ENCODE peak calls at places on chromosomes 6 and 20, in seven cellular contexts. One of them, this sample, is unnamed.

GRCh38 chr6:122730775-122731386 is 48.6 kb upstream of the FABP7 start:
- DNase-seq in astrocyte of the cerebellum: peak; percentile 26
- DNase-seq in CD8-positive, alpha-beta memory T cell: no peak
- DNase-seq in uterus: no peak
- DNase-seq in PC-9: no peak
- DNase-seq in transverse colon: no peak
- DNase-seq in Peyer's patch: no peak
- DNase-seq in this sample: no peak

GRCh38 chr20:6583134-6583738 is 184.2 kb upstream of the BMP2 start:
- DNase-seq in PC-9: no peak
- DNase-seq in uterus: no peak
- DNase-seq in CD8-positive, alpha-beta memory T cell: no peak
- DNase-seq in transverse colon: peak; percentile 22
- DNase-seq in astrocyte of the cerebellum: peak; percentile 59
- DNase-seq in Peyer's patch: peak; percentile 67
- DNase-seq in this sample: no peak

GRCh38 chr20:10201321-10201870 is 17.2 kb upstream of the SNAP25 start:
- DNase-seq in Peyer's patch: no peak
- DNase-seq in astrocyte of the cerebellum: peak; percentile 68
- DNase-seq in uterus: no peak
- DNase-seq in CD8-positive, alpha-beta memory T cell: no peak
- DNase-seq in transverse colon: no peak
- DNase-seq in PC-9: no peak
- DNase-seq in this sample: no peak

GRCh38 chr20:45300961-45301360 is 5.7 kb upstream of the RBPJL start:
- DNase-seq in PC-9: no peak
- DNase-seq in CD8-positive, alpha-beta memory T cell: no peak
- DNase-seq in uterus: no peak
- DNase-seq in Peyer's patch: no peak
- DNase-seq in transverse colon: no peak
- DNase-seq in astrocyte of the cerebellum: no peak
- DNase-seq in this sample: no peak

GRCh38 chr20:33299111-33299603 is 16.1 kb downstream of the BPIFB1 start:
- DNase-seq in uterus: peak; percentile 39
- DNase-seq in transverse colon: peak; percentile 57
- DNase-seq in CD8-positive, alpha-beta memory T cell: peak; percentile 60
- DNase-seq in PC-9: peak; percentile 33
- DNase-seq in astrocyte of the cerebellum: no peak
- DNase-seq in Peyer's patch: peak; percentile 80
- DNase-seq in this sample: no peak

GRCh38 chr6:35368038-35368887 is 25.9 kb downstream of the PPARD start:
- DNase-seq in CD8-positive, alpha-beta memory T cell: no peak
- DNase-seq in transverse colon: no peak
- DNase-seq in PC-9: peak; percentile 97
- DNase-seq in astrocyte of the cerebellum: peak; percentile 82
- DNase-seq in Peyer's patch: no peak
- DNase-seq in uterus: no peak
- DNase-seq in this sample: peak; percentile 24

GRCh38 chr6:160088069-160088773 is 33.4 kb upstream of the SLC22A1 start:
- DNase-seq in Peyer's patch: peak; percentile 79
- DNase-seq in astrocyte of the cerebellum: peak; percentile 68
- DNase-seq in uterus: peak; percentile 81
- DNase-seq in PC-9: no peak
- DNase-seq in CD8-positive, alpha-beta memory T cell: no peak
- DNase-seq in transverse colon: peak; percentile 74
- DNase-seq in this sample: peak; percentile 54

GRCh38 chr6:108581237-108581931 is 20.7 kb downstream of the FOXO3 start:
- DNase-seq in PC-9: peak; percentile 86
- DNase-seq in CD8-positive, alpha-beta memory T cell: no peak
- DNase-seq in Peyer's patch: no peak
- DNase-seq in astrocyte of the cerebellum: peak; percentile 82
- DNase-seq in uterus: peak; percentile 80
- DNase-seq in transverse colon: no peak
- DNase-seq in this sample: peak; percentile 93

GRCh38 chr6:43412541-43412940 is 14.8 kb upstream of the ABCC10 start:
- DNase-seq in Peyer's patch: no peak
- DNase-seq in CD8-positive, alpha-beta memory T cell: no peak
- DNase-seq in uterus: no peak
- DNase-seq in transverse colon: no peak
- DNase-seq in PC-9: no peak
- DNase-seq in astrocyte of the cerebellum: no peak
- DNase-seq in this sample: no peak

GRCh38 chr6:169326067-169326799 is 72.6 kb upstream of the THBS2 start:
- DNase-seq in uterus: no peak
- DNase-seq in astrocyte of the cerebellum: no peak
- DNase-seq in PC-9: no peak
- DNase-seq in CD8-positive, alpha-beta memory T cell: no peak
- DNase-seq in Peyer's patch: no peak
- DNase-seq in transverse colon: no peak
- DNase-seq in this sample: no peak

GRCh38 chr6:114747995-114748625 is 405.3 kb upstream of the HS3ST5 start:
- DNase-seq in astrocyte of the cerebellum: peak; percentile 62
- DNase-seq in uterus: no peak
- DNase-seq in transverse colon: no peak
- DNase-seq in CD8-positive, alpha-beta memory T cell: no peak
- DNase-seq in Peyer's patch: no peak
- DNase-seq in PC-9: peak; percentile 43
- DNase-seq in this sample: peak; percentile 40

GRCh38 chr20:21228511-21228910 is 74.6 kb upstream of the XRN2 start:
- DNase-seq in Peyer's patch: no peak
- DNase-seq in astrocyte of the cerebellum: no peak
- DNase-seq in PC-9: no peak
- DNase-seq in CD8-positive, alpha-beta memory T cell: no peak
- DNase-seq in transverse colon: no peak
- DNase-seq in uterus: no peak
- DNase-seq in this sample: no peak
- H3K4me3 ChIP-seq in Peyer's patch: no peak overlapping the region
- H3K4me3 ChIP-seq in astrocyte of the cerebellum: no peak overlapping the region
- H3K4me3 ChIP-seq in PC-9: no peak overlapping the region
- H3K4me3 ChIP-seq in CD8-positive, alpha-beta memory T cell: no peak overlapping the region
- H3K4me3 ChIP-seq in transverse colon: no peak overlapping the region
- H3K4me3 ChIP-seq in uterus: no peak overlapping the region
- H3K4me3 ChIP-seq in this sample: no peak overlapping the region

DNA sequence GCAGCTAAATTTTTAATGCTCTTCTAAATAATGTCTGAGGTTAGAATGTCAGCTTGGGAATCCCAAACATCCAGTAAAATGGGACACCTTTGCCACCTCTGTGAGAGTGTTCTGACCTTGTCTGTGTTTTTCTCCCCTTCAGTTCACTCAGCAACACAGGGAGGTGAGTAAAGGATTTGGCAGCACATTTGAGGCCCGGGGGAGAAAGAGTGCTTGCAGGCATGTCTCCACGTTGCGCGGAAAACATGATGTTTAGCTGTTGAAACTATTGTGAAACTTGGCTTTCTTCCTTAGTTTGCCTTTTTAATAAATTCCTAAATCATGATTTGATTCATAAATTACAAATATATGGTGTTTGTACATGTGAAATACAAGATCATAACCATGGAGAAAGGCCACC is 707.8 kb upstream of the FLRT3 start:
- DNase-seq in PC-9: no peak
- DNase-seq in transverse colon: no peak
- DNase-seq in Peyer's patch: no peak
- DNase-seq in astrocyte of the cerebellum: no peak
- DNase-seq in uterus: peak; percentile 77
- DNase-seq in CD8-positive, alpha-beta memory T cell: no peak
- DNase-seq in this sample: peak; percentile 69
- H3K4me3 ChIP-seq in PC-9: no peak overlapping the region
- H3K4me3 ChIP-seq in transverse colon: no peak overlapping the region
- H3K4me3 ChIP-seq in Peyer's patch: no peak overlapping the region
- H3K4me3 ChIP-seq in astrocyte of the cerebellum: no peak overlapping the region
- H3K4me3 ChIP-seq in uterus: no peak overlapping the region
- H3K4me3 ChIP-seq in CD8-positive, alpha-beta memory T cell: no peak overlapping the region
- H3K4me3 ChIP-seq in this sample: no peak overlapping the region

GRCh38 chr20:17661121-17661744 is 20.8 kb downstream of the RRBP1 start:
- DNase-seq in uterus: peak; percentile 16
- DNase-seq in Peyer's patch: peak; percentile 71
- DNase-seq in astrocyte of the cerebellum: no peak
- DNase-seq in PC-9: no peak
- DNase-seq in CD8-positive, alpha-beta memory T cell: no peak
- DNase-seq in transverse colon: peak; percentile 41
- DNase-seq in this sample: no peak

GRCh38 chr20:17659801-17660200 is 22.2 kb downstream of the RRBP1 start:
- DNase-seq in astrocyte of the cerebellum: no peak
- DNase-seq in transverse colon: no peak
- DNase-seq in CD8-positive, alpha-beta memory T cell: no peak
- DNase-seq in uterus: peak; percentile 5
- DNase-seq in Peyer's patch: peak; percentile 17
- DNase-seq in PC-9: no peak
- DNase-seq in this sample: no peak

GRCh38 chr20:17658648-17658993 is 23.4 kb downstream of the RRBP1 start:
- DNase-seq in uterus: peak; percentile 8
- DNase-seq in Peyer's patch: peak; percentile 13
- DNase-seq in CD8-positive, alpha-beta memory T cell: no peak
- DNase-seq in astrocyte of the cerebellum: no peak
- DNase-seq in transverse colon: no peak
- DNase-seq in PC-9: no peak
- DNase-seq in this sample: no peak

GRCh38 chr20:17662333-17663039 is 19.6 kb downstream of the RRBP1 start:
- DNase-seq in Peyer's patch: peak; percentile 54
- DNase-seq in PC-9: no peak
- DNase-seq in transverse colon: peak; percentile 26
- DNase-seq in astrocyte of the cerebellum: no peak
- DNase-seq in CD8-positive, alpha-beta memory T cell: no peak
- DNase-seq in uterus: peak; percentile 52
- DNase-seq in this sample: peak; percentile 78

DNA sequence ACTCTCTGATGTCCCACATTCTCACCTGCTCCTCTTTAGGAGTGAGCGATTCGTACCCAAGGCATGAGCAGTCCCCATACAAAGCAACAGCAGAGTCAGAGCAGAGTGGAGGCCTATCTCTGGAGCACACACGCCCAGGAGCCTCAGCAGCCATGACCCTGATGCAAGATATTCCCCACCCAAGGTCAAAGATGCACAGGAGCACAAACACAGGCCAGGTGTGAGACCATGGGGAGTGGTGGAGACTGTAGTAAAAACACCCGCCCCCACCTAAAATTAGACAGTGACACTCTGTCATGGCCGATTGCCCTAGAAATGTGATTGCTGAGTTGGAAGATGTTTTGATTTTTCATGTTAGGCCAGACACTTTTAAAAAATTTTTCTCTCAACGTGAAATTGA is 21.4 kb downstream of the RRBP1 start:
- DNase-seq in PC-9: no peak
- DNase-seq in uterus: peak; percentile 10
- DNase-seq in astrocyte of the cerebellum: no peak
- DNase-seq in transverse colon: no peak
- DNase-seq in Peyer's patch: peak; percentile 28
- DNase-seq in CD8-positive, alpha-beta memory T cell: no peak
- DNase-seq in this sample: no peak
- H3K4me3 ChIP-seq in PC-9: no peak overlapping the region
- H3K4me3 ChIP-seq in uterus: no peak overlapping the region
- H3K4me3 ChIP-seq in astrocyte of the cerebellum: no peak overlapping the region
- H3K4me3 ChIP-seq in transverse colon: no peak overlapping the region
- H3K4me3 ChIP-seq in Peyer's patch: no peak overlapping the region
- H3K4me3 ChIP-seq in CD8-positive, alpha-beta memory T cell: no peak overlapping the region
- H3K4me3 ChIP-seq in this sample: no peak overlapping the region

GRCh38 chr20:50338479-50339195 is 148.0 kb downstream of the CEBPB start:
- DNase-seq in uterus: no peak
- DNase-seq in astrocyte of the cerebellum: peak; percentile 32
- DNase-seq in Peyer's patch: no peak
- DNase-seq in PC-9: no peak
- DNase-seq in transverse colon: no peak
- DNase-seq in CD8-positive, alpha-beta memory T cell: peak; percentile 7
- DNase-seq in this sample: no peak
- H3K4me3 ChIP-seq in uterus: no peak overlapping the region
- H3K4me3 ChIP-seq in astrocyte of the cerebellum: no peak overlapping the region
- H3K4me3 ChIP-seq in Peyer's patch: peak overlapping the region; percentile 22
- H3K4me3 ChIP-seq in PC-9: no peak overlapping the region
- H3K4me3 ChIP-seq in transverse colon: no peak overlapping the region
- H3K4me3 ChIP-seq in CD8-positive, alpha-beta memory T cell: peak overlapping the region; percentile 38
- H3K4me3 ChIP-seq in this sample: no peak overlapping the region

GRCh38 chr6:4059115-4059777 is 19.7 kb downstream of the FAM217A start:
- DNase-seq in uterus: no peak
- DNase-seq in astrocyte of the cerebellum: peak; percentile 37
- DNase-seq in Peyer's patch: peak; percentile 50
- DNase-seq in transverse colon: no peak
- DNase-seq in CD8-positive, alpha-beta memory T cell: peak; percentile 9
- DNase-seq in PC-9: no peak
- DNase-seq in this sample: peak; percentile 71
- H3K4me3 ChIP-seq in uterus: no peak overlapping the region
- H3K4me3 ChIP-seq in astrocyte of the cerebellum: no peak overlapping the region
- H3K4me3 ChIP-seq in Peyer's patch: no peak overlapping the region
- H3K4me3 ChIP-seq in transverse colon: no peak overlapping the region
- H3K4me3 ChIP-seq in CD8-positive, alpha-beta memory T cell: no peak overlapping the region
- H3K4me3 ChIP-seq in PC-9: no peak overlapping the region
- H3K4me3 ChIP-seq in this sample: no peak overlapping the region

DNA sequence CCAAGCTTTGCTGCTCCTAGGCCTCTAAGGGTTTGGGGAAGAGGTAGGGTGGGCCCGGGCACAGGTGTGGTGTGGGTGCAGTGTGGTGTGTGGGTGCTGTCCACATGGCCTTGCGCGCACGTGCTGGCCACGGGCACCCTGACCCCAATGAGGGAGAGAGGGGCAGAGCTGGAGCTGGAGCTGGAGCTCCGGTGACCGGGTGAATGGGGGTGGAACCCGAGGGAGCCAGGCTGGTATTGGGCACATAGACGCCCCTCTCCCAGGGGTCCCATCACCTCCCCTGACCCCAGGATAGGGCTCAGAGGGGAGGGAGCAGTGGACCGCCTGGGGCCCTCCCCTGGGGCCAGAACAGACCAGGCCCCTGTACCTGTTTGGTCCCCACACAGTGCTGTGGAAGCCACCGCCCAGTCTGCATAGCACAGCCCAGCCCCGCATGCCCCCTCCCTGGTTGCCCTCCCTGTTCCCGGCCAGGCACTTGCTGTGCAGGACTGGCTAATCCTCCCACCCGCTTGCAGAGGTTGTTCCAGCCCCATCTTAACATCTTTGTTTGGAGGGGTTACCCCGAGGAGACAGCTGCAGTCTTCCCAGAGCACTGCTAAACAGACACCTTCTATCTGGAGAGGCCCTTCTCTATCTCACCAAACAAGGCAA is 984 bp downstream of the ADAM33 start:
- DNase-seq in transverse colon: no peak
- DNase-seq in uterus: no peak
- DNase-seq in PC-9: no peak
- DNase-seq in Peyer's patch: no peak
- DNase-seq in astrocyte of the cerebellum: no peak
- DNase-seq in CD8-positive, alpha-beta memory T cell: no peak
- DNase-seq in this sample: no peak
- H3K4me3 ChIP-seq in transverse colon: peak overlapping the region; percentile 46
- H3K4me3 ChIP-seq in uterus: peak overlapping the region; percentile 65
- H3K4me3 ChIP-seq in PC-9: no peak overlapping the region
- H3K4me3 ChIP-seq in Peyer's patch: peak overlapping the region; percentile 26
- H3K4me3 ChIP-seq in astrocyte of the cerebellum: peak overlapping the region; percentile 48
- H3K4me3 ChIP-seq in CD8-positive, alpha-beta memory T cell: no peak overlapping the region
- H3K4me3 ChIP-seq in this sample: peak overlapping the region; percentile 50